ENCODE peak calls at places on chromosomes 7 and 10, in eight cellular contexts. One of them, this sample, is unnamed.

GRCh38 chr7:40796723-40797122 is 661.9 kb downstream of the SUGCT start:
- DNase-seq in fibroblast of lung: no peak
- DNase-seq in brain microvascular endothelial cell: no peak
- DNase-seq in mesendoderm: no peak
- DNase-seq in neural progenitor cell: no peak
- DNase-seq in dorsolateral prefrontal cortex: no peak
- DNase-seq in GM23338: no peak
- DNase-seq in aorta: no peak
- DNase-seq in this sample: no peak

GRCh38 chr10:78776746-78777145 is 292.0 kb upstream of the ZMIZ1 start:
- DNase-seq in aorta: no peak
- DNase-seq in dorsolateral prefrontal cortex: no peak
- DNase-seq in GM23338: no peak
- DNase-seq in mesendoderm: no peak
- DNase-seq in fibroblast of lung: no peak
- DNase-seq in neural progenitor cell: no peak
- DNase-seq in brain microvascular endothelial cell: no peak
- DNase-seq in this sample: no peak

GRCh38 chr7:148084138-148084537 is 506.4 kb upstream of the C7orf33 start:
- DNase-seq in aorta: no peak
- DNase-seq in fibroblast of lung: peak
- DNase-seq in neural progenitor cell: peak
- DNase-seq in mesendoderm: peak
- DNase-seq in dorsolateral prefrontal cortex: peak
- DNase-seq in GM23338: peak
- DNase-seq in brain microvascular endothelial cell: peak
- DNase-seq in this sample: peak

GRCh38 chr10:62880162-62880561 is 64.0 kb upstream of the EGR2 start:
- DNase-seq in mesendoderm: no peak
- DNase-seq in dorsolateral prefrontal cortex: no peak
- DNase-seq in aorta: no peak
- DNase-seq in GM23338: no peak
- DNase-seq in brain microvascular endothelial cell: no peak
- DNase-seq in neural progenitor cell: no peak
- DNase-seq in fibroblast of lung: no peak
- DNase-seq in this sample: no peak

GRCh38 chr10:132899751-132900065 is 42.7 kb downstream of the CFAP46 start:
- DNase-seq in dorsolateral prefrontal cortex: no peak
- DNase-seq in fibroblast of lung: no peak
- DNase-seq in aorta: no peak
- DNase-seq in GM23338: no peak
- DNase-seq in neural progenitor cell: no peak
- DNase-seq in brain microvascular endothelial cell: no peak
- DNase-seq in mesendoderm: no peak
- DNase-seq in this sample: no peak

GRCh38 chr7:66016131-66016461 is 34.1 kb upstream of the GUSB start:
- DNase-seq in aorta: no peak
- DNase-seq in dorsolateral prefrontal cortex: no peak
- DNase-seq in brain microvascular endothelial cell: no peak
- DNase-seq in mesendoderm: no peak
- DNase-seq in neural progenitor cell: no peak
- DNase-seq in GM23338: no peak
- DNase-seq in fibroblast of lung: no peak
- DNase-seq in this sample: no peak

GRCh38 chr7:67738958-67739357 is 742.3 kb downstream of the TYW1 start:
- DNase-seq in neural progenitor cell: no peak
- DNase-seq in fibroblast of lung: peak
- DNase-seq in mesendoderm: no peak
- DNase-seq in aorta: no peak
- DNase-seq in dorsolateral prefrontal cortex: no peak
- DNase-seq in brain microvascular endothelial cell: no peak
- DNase-seq in GM23338: no peak
- DNase-seq in this sample: no peak

GRCh38 chr7:111159426-111159825 is 68.5 kb downstream of the LRRN3 start:
- DNase-seq in brain microvascular endothelial cell: no peak
- DNase-seq in fibroblast of lung: peak
- DNase-seq in neural progenitor cell: no peak
- DNase-seq in aorta: no peak
- DNase-seq in mesendoderm: no peak
- DNase-seq in GM23338: no peak
- DNase-seq in dorsolateral prefrontal cortex: no peak
- DNase-seq in this sample: no peak

GRCh38 chr10:76550806-76551205 is 1086.8 kb downstream of the KCNMA1 start:
- DNase-seq in GM23338: peak
- DNase-seq in mesendoderm: peak
- DNase-seq in brain microvascular endothelial cell: no peak
- DNase-seq in fibroblast of lung: peak
- DNase-seq in aorta: no peak
- DNase-seq in dorsolateral prefrontal cortex: no peak
- DNase-seq in neural progenitor cell: no peak
- DNase-seq in this sample: no peak

GRCh38 chr10:97566338-97566986 is 6.1 kb upstream of the ANKRD2 start:
- DNase-seq in brain microvascular endothelial cell: no peak
- DNase-seq in fibroblast of lung: no peak
- DNase-seq in GM23338: no peak
- DNase-seq in mesendoderm: peak
- DNase-seq in neural progenitor cell: no peak
- DNase-seq in aorta: peak
- DNase-seq in dorsolateral prefrontal cortex: no peak
- DNase-seq in this sample: no peak

GRCh38 chr7:137480824-137481365 is 137.4 kb upstream of the PTN start:
- DNase-seq in mesendoderm: no peak
- DNase-seq in neural progenitor cell: no peak
- DNase-seq in dorsolateral prefrontal cortex: no peak
- DNase-seq in fibroblast of lung: no peak
- DNase-seq in GM23338: no peak
- DNase-seq in aorta: no peak
- DNase-seq in brain microvascular endothelial cell: no peak
- DNase-seq in this sample: no peak

GRCh38 chr7:41956712-41957111 is 253.8 kb upstream of the INHBA start:
- DNase-seq in mesendoderm: no peak
- DNase-seq in GM23338: no peak
- DNase-seq in dorsolateral prefrontal cortex: no peak
- DNase-seq in neural progenitor cell: peak
- DNase-seq in brain microvascular endothelial cell: no peak
- DNase-seq in fibroblast of lung: no peak
- DNase-seq in aorta: no peak
- DNase-seq in this sample: no peak

DNA sequence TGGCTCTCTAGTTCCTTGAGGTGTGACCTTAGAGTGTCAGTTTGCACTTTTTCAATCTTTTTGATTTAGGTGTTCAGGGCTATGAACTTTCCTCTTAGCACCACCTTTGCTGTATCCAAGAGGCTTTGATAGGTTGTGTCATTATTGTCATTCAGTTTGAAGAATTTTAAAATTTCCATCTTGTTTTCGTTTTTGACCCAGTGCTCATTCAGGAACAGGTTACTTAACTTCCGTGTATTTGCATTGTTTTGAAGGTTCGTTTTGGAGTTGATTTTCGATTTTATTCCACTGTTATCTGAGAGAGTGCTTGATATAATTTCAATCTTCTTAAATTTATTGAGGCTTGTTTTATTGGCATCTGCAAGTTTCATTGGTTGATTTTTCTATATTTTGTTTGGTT is 37.3 kb downstream of the FANK1 start:
- DNase-seq in aorta: no peak
- DNase-seq in fibroblast of lung: no peak
- DNase-seq in dorsolateral prefrontal cortex: no peak
- DNase-seq in GM23338: no peak
- DNase-seq in neural progenitor cell: no peak
- DNase-seq in brain microvascular endothelial cell: no peak
- DNase-seq in mesendoderm: no peak
- DNase-seq in this sample: no peak
- H3K4me3 ChIP-seq in aorta: no peak
- H3K4me3 ChIP-seq in fibroblast of lung: no peak
- H3K4me3 ChIP-seq in dorsolateral prefrontal cortex: no peak
- H3K4me3 ChIP-seq in GM23338: no peak
- H3K4me3 ChIP-seq in neural progenitor cell: no peak
- H3K4me3 ChIP-seq in brain microvascular endothelial cell: no peak
- H3K4me3 ChIP-seq in mesendoderm: no peak
- H3K4me3 ChIP-seq in this sample: no peak

GRCh38 chr7:12731214-12731656 is 43.8 kb downstream of the ARL4A start:
- DNase-seq in mesendoderm: peak
- DNase-seq in brain microvascular endothelial cell: no peak
- DNase-seq in fibroblast of lung: peak
- DNase-seq in GM23338: peak
- DNase-seq in dorsolateral prefrontal cortex: no peak
- DNase-seq in neural progenitor cell: no peak
- DNase-seq in aorta: no peak
- DNase-seq in this sample: no peak
- H3K27ac ChIP-seq in mesendoderm: no peak
- H3K27ac ChIP-seq in brain microvascular endothelial cell: no peak
- H3K27ac ChIP-seq in fibroblast of lung: no peak
- H3K27ac ChIP-seq in GM23338: peak
- H3K27ac ChIP-seq in dorsolateral prefrontal cortex: no peak
- H3K27ac ChIP-seq in neural progenitor cell: no peak
- H3K27ac ChIP-seq in aorta: no peak
- H3K27ac ChIP-seq in this sample: no peak

DNA sequence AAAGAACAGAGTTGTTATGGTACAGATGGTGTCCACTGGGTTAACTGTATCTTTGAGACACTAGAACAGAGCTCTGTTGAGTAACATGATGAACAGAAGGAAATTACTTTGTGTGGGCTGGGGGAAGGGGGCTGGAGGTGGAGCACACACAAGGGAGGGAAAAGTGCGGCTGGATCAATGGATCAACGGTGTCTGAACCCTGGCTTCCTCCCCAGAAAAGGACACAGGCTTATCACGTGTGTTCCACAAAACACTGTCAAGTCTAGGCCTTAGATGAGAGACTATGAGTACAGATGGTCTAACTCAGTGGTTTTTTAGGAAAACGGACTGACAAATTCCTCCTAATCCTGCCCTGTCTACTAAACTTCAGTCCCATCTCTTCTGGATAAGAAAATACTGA is 27.8 kb downstream of the HSPB1 start:
- DNase-seq in dorsolateral prefrontal cortex: no peak
- DNase-seq in aorta: no peak
- DNase-seq in mesendoderm: no peak
- DNase-seq in GM23338: no peak
- DNase-seq in neural progenitor cell: no peak
- DNase-seq in fibroblast of lung: no peak
- DNase-seq in brain microvascular endothelial cell: no peak
- DNase-seq in this sample: no peak
- H3K4me3 ChIP-seq in dorsolateral prefrontal cortex: no peak
- H3K4me3 ChIP-seq in aorta: no peak
- H3K4me3 ChIP-seq in mesendoderm: no peak
- H3K4me3 ChIP-seq in GM23338: no peak
- H3K4me3 ChIP-seq in neural progenitor cell: no peak
- H3K4me3 ChIP-seq in fibroblast of lung: no peak
- H3K4me3 ChIP-seq in brain microvascular endothelial cell: no peak
- H3K4me3 ChIP-seq in this sample: no peak

GRCh38 chr10:103154464-103155299 is 38.4 kb downstream of the NT5C2 start:
- DNase-seq in GM23338: no peak
- DNase-seq in mesendoderm: peak
- DNase-seq in fibroblast of lung: peak
- DNase-seq in dorsolateral prefrontal cortex: no peak
- DNase-seq in aorta: no peak
- DNase-seq in brain microvascular endothelial cell: no peak
- DNase-seq in neural progenitor cell: peak
- DNase-seq in this sample: no peak
- H3K27ac ChIP-seq in GM23338: peak
- H3K27ac ChIP-seq in mesendoderm: no peak
- H3K27ac ChIP-seq in fibroblast of lung: no peak
- H3K27ac ChIP-seq in dorsolateral prefrontal cortex: peak
- H3K27ac ChIP-seq in aorta: no peak
- H3K27ac ChIP-seq in brain microvascular endothelial cell: no peak
- H3K27ac ChIP-seq in neural progenitor cell: peak
- H3K27ac ChIP-seq in this sample: peak

This sample was measured in pancreas.